ENCODE peak calls at places on chromosomes 11 and 22, in five cellular contexts. K is HL-60, H is globus pallidus, X is body of pancreas, E is NCI-H774. F is an unnamed sample.

GRCh38 chr22:43409046-43409445 is 2.8 kb upstream of the MPPED1 start:
- DNase-seq in K (no peak), H (no peak), E (no peak), X (no peak), F (no peak)

GRCh38 chr11:12888525-12889158 is 120.5 kb upstream of the RASSF10 start:
- DNase-seq in X (peak), H (peak), E (peak), K (peak), F (peak)

GRCh38 chr11:81915045-81915444 is 818.6 kb downstream of the FAM181B start:
- DNase-seq in E (no peak), X (no peak), H (no peak), K (no peak), F (no peak)

GRCh38 chr11:91946397-91947090 is 278.1 kb upstream of the FAT3 start:
- DNase-seq in X (no peak), K (no peak), H (no peak), E (no peak), F (no peak)

GRCh38 chr22:38083931-38084631 is at the start of gene SLC16A8:
- DNase-seq in X (no peak), K (no peak), E (no peak), H (no peak), F (no peak)

GRCh38 chr22:42000466-42000865 is 1.9 kb downstream of the WBP2NL start:
- DNase-seq in X (no peak), E (no peak), K (no peak), H (no peak), F (no peak)

GRCh38 chr11:64074239-64074638 is 38.5 kb downstream of the FLRT1 start:
- DNase-seq in H (no peak), K (peak), X (no peak), E (no peak), F (no peak)

GRCh38 chr22:23119492-23120414 is 22.0 kb downstream of the RSPH14 start:
- DNase-seq in K (no peak), X (no peak), E (no peak), H (no peak), F (no peak)

GRCh38 chr22:21933899-21934298 is 18.7 kb downstream of the PPM1F start:
- DNase-seq in E (no peak), K (no peak), X (no peak), H (peak), F (peak)

GRCh38 chr11:65622011-65622410 is 6.4 kb downstream of the PCNX3 start:
- DNase-seq in K (no peak), X (no peak), H (no peak), E (no peak), F (no peak)

GRCh38 chr11:17458268-17458667 is 18.4 kb downstream of the ABCC8 start:
- DNase-seq in H (no peak), E (no peak), X (no peak), K (no peak), F (no peak)

GRCh38 chr22:37676691-37677627 is 1.5 kb downstream of the LGALS1 start:
- DNase-seq in H (no peak), E (peak), K (peak), X (peak), F (peak)

GRCh38 chr11:44728491-44728910 is 1.7 kb downstream of the TSPAN18 start:
- DNase-seq in K (no peak), H (no peak), X (no peak), E (no peak), F (no peak)

GRCh38 chr11:945986-946385 is 20.3 kb downstream of the AP2A2 start:
- DNase-seq in E (no peak), H (no peak), X (no peak), K (peak), F (peak)

GRCh38 chr22:42842658-42843370 is 14.3 kb downstream of the ARFGAP3 start:
- DNase-seq in X (no peak), E (no peak), H (no peak), K (no peak), F (no peak)

GRCh38 chr11:12864316-12865156 is 144.6 kb upstream of the RASSF10 start:
- DNase-seq in K (no peak), X (no peak), E (peak), H (no peak), F (peak)

GRCh38 chr11:67404515-67405195 is 772 bp downstream of the TBC1D10C start:
- DNase-seq in H (no peak), K (peak), E (no peak), X (no peak), F (no peak)

GRCh38 chr11:73493838-73494598 is 103.9 kb downstream of the FAM168A start:
- DNase-seq in E (no peak), K (no peak), X (no peak), H (peak), F (peak)

GRCh38 chr11:73295259-73295995 is 12.6 kb upstream of the ARHGEF17 start:
- DNase-seq in H (no peak), K (peak), E (peak), X (peak), F (peak)

GRCh38 chr11:119795231-119795630 is 66.2 kb upstream of the NECTIN1 start:
- DNase-seq in E (no peak), K (no peak), X (no peak), H (no peak), F (peak)

GRCh38 chr11:77151804-77152513 is 23.9 kb downstream of the MYO7A start:
- DNase-seq in E (no peak), K (peak), H (no peak), X (no peak), F (peak)

GRCh38 chr11:2265396-2265795 is 5.0 kb downstream of the ASCL2 start:
- DNase-seq in X (no peak), H (peak), E (no peak), K (peak), F (peak)

GRCh38 chr11:60991457-60991856 is 20.0 kb downstream of the CD6 start:
- DNase-seq in K (no peak), E (no peak), H (no peak), X (no peak), F (no peak)

GRCh38 chr11:45333506-45333971 is 47.4 kb upstream of the SYT13 start:
- DNase-seq in X (peak), E (peak), H (no peak), K (no peak), F (no peak)

GRCh38 chr11:35785287-35786167 is 123.0 kb downstream of the TRIM44 start:
- DNase-seq in E (no peak), K (no peak), H (no peak), X (no peak), F (no peak)

F was measured in Ammon's horn.